ENCODE peak calls at places on chromosomes 12 and 14, in four cellular contexts. One of them, this sample, is unnamed.

GRCh38 chr12:11822071-11822818 is 172.8 kb downstream of the ETV6 start:
- DNase-seq in EL: peak
- DNase-seq in NCI-H2029: no peak
- DNase-seq in NCI-H146: peak
- DNase-seq in this sample: no peak

GRCh38 chr14:19878029-19878642 is 3.2 kb downstream of the OR4K2 start:
- DNase-seq in EL: no peak
- DNase-seq in NCI-H2029: no peak
- DNase-seq in NCI-H146: peak
- DNase-seq in this sample: no peak

GRCh38 chr12:19819231-19819630 is 379.9 kb downstream of the AEBP2 start:
- DNase-seq in EL: no peak
- DNase-seq in NCI-H2029: no peak
- DNase-seq in NCI-H146: no peak
- DNase-seq in this sample: no peak

GRCh38 chr14:69363055-69363454 is 35.0 kb downstream of the ERH start:
- DNase-seq in EL: no peak
- DNase-seq in NCI-H2029: no peak
- DNase-seq in NCI-H146: no peak
- DNase-seq in this sample: no peak

GRCh38 chr12:43206396-43206795 is 345.6 kb downstream of the ADAMTS20 start:
- DNase-seq in EL: peak
- DNase-seq in NCI-H2029: no peak
- DNase-seq in NCI-H146: no peak
- DNase-seq in this sample: no peak

GRCh38 chr14:39431416-39432178 is 636 bp downstream of the FBXO33 start:
- DNase-seq in EL: peak
- DNase-seq in NCI-H2029: peak
- DNase-seq in NCI-H146: peak
- DNase-seq in this sample: peak

GRCh38 chr12:85363382-85364190 is 83.6 kb downstream of the ALX1 start:
- DNase-seq in EL: no peak
- DNase-seq in NCI-H2029: no peak
- DNase-seq in NCI-H146: no peak
- DNase-seq in this sample: no peak

GRCh38 chr14:23153891-23154796 is 29.3 kb downstream of the SLC7A8 start:
- DNase-seq in EL: peak
- DNase-seq in NCI-H2029: no peak
- DNase-seq in NCI-H146: no peak
- DNase-seq in this sample: no peak

GRCh38 chr12:97229036-97229435 is 233.6 kb upstream of the RMST start:
- DNase-seq in EL: no peak
- DNase-seq in NCI-H2029: peak
- DNase-seq in NCI-H146: peak
- DNase-seq in this sample: peak

GRCh38 chr14:67487937-67488893 is at the start of gene TMEM229B:
- DNase-seq in EL: peak
- DNase-seq in NCI-H2029: no peak
- DNase-seq in NCI-H146: no peak
- DNase-seq in this sample: no peak

GRCh38 chr12:128387811-128388422 is 120.9 kb downstream of the TMEM132C start:
- DNase-seq in EL: no peak
- DNase-seq in NCI-H2029: peak
- DNase-seq in NCI-H146: peak
- DNase-seq in this sample: peak

GRCh38 chr14:93914278-93914677 is 12.9 kb upstream of the FAM181A start:
- DNase-seq in EL: no peak
- DNase-seq in NCI-H2029: no peak
- DNase-seq in NCI-H146: no peak
- DNase-seq in this sample: no peak

GRCh38 chr14:76964695-76965094 is 63.8 kb downstream of the IRF2BPL start:
- DNase-seq in EL: no peak
- DNase-seq in NCI-H2029: no peak
- DNase-seq in NCI-H146: no peak
- DNase-seq in this sample: no peak

GRCh38 chr12:108729612-108730336 is 1.5 kb downstream of the CORO1C start:
- DNase-seq in EL: peak
- DNase-seq in NCI-H2029: no peak
- DNase-seq in NCI-H146: peak
- DNase-seq in this sample: peak

GRCh38 chr14:89418452-89418851 is 1.4 kb upstream of the FOXN3 start:
- DNase-seq in EL: peak
- DNase-seq in NCI-H2029: no peak
- DNase-seq in NCI-H146: peak
- DNase-seq in this sample: no peak

GRCh38 chr12:128727461-128727860 is 96.3 kb downstream of the SLC15A4 start:
- DNase-seq in EL: no peak
- DNase-seq in NCI-H2029: no peak
- DNase-seq in NCI-H146: no peak
- DNase-seq in this sample: no peak

GRCh38 chr12:5197127-5197526 is 153.4 kb downstream of the KCNA5 start:
- DNase-seq in EL: peak
- DNase-seq in NCI-H2029: no peak
- DNase-seq in NCI-H146: no peak
- DNase-seq in this sample: no peak

This sample was measured in NCI-H748 treated with DMSO at 0.1 percent for 48 hours.